ENCODE peak calls at places on chromosomes 5 and 9, in five cellular contexts. One of them, this sample, is unnamed.
A peak's percentile ranks its signal among the peaks of the same experiment; 100 is the strongest.

GRCh38 chr5:37838933-37839341 is 904 bp downstream of the GDNF start:
- DNase-seq in right lobe of liver: no peak
- DNase-seq in IMR-90: no peak
- DNase-seq in NCI-H446: no peak
- DNase-seq in stimulated activated CD4-positive, alpha-beta T cell treated with anti-CD3 and anti-CD28 coated beads, Interleukin-15, amount 100 ng/mL, for 1 hour: no peak
- DNase-seq in this sample: no peak

GRCh38 chr5:28249771-28250415 is 1211.5 kb upstream of the CDH9 start:
- DNase-seq in stimulated activated CD4-positive, alpha-beta T cell treated with anti-CD3 and anti-CD28 coated beads, Interleukin-15, amount 100 ng/mL, for 1 hour: no peak
- DNase-seq in right lobe of liver: no peak
- DNase-seq in NCI-H446: peak; percentile 67
- DNase-seq in IMR-90: no peak
- DNase-seq in this sample: no peak

GRCh38 chr9:99873531-99873930 is 32.9 kb upstream of the STX17 start:
- DNase-seq in NCI-H446: no peak
- DNase-seq in right lobe of liver: no peak
- DNase-seq in stimulated activated CD4-positive, alpha-beta T cell treated with anti-CD3 and anti-CD28 coated beads, Interleukin-15, amount 100 ng/mL, for 1 hour: no peak
- DNase-seq in IMR-90: peak; percentile 85
- DNase-seq in this sample: no peak

GRCh38 chr5:133113331-133114061 is 61.7 kb downstream of the HSPA4 start:
- DNase-seq in IMR-90: peak; percentile 56
- DNase-seq in NCI-H446: no peak
- DNase-seq in right lobe of liver: no peak
- DNase-seq in stimulated activated CD4-positive, alpha-beta T cell treated with anti-CD3 and anti-CD28 coated beads, Interleukin-15, amount 100 ng/mL, for 1 hour: no peak
- DNase-seq in this sample: no peak

GRCh38 chr9:137103206-137103999 is 11.1 kb downstream of the DPP7 start:
- DNase-seq in stimulated activated CD4-positive, alpha-beta T cell treated with anti-CD3 and anti-CD28 coated beads, Interleukin-15, amount 100 ng/mL, for 1 hour: no peak
- DNase-seq in NCI-H446: no peak
- DNase-seq in right lobe of liver: no peak
- DNase-seq in IMR-90: no peak
- DNase-seq in this sample: no peak

GRCh38 chr9:15333376-15333881 is 26.4 kb upstream of the TTC39B start:
- DNase-seq in right lobe of liver: no peak
- DNase-seq in NCI-H446: no peak
- DNase-seq in stimulated activated CD4-positive, alpha-beta T cell treated with anti-CD3 and anti-CD28 coated beads, Interleukin-15, amount 100 ng/mL, for 1 hour: no peak
- DNase-seq in IMR-90: no peak
- DNase-seq in this sample: no peak

GRCh38 chr9:107019216-107019615 is 156.2 kb downstream of the ZNF462 start:
- DNase-seq in stimulated activated CD4-positive, alpha-beta T cell treated with anti-CD3 and anti-CD28 coated beads, Interleukin-15, amount 100 ng/mL, for 1 hour: no peak
- DNase-seq in IMR-90: peak; percentile 64
- DNase-seq in right lobe of liver: no peak
- DNase-seq in NCI-H446: no peak
- DNase-seq in this sample: no peak

GRCh38 chr5:147509041-147509709 is 693 bp downstream of the DPYSL3 start:
- DNase-seq in NCI-H446: no peak
- DNase-seq in stimulated activated CD4-positive, alpha-beta T cell treated with anti-CD3 and anti-CD28 coated beads, Interleukin-15, amount 100 ng/mL, for 1 hour: no peak
- DNase-seq in right lobe of liver: peak; percentile 26
- DNase-seq in IMR-90: peak; percentile 16
- DNase-seq in this sample: no peak

GRCh38 chr9:103397868-103398600 is 402.9 kb downstream of the CYLC2 start:
- DNase-seq in NCI-H446: peak; percentile 36
- DNase-seq in IMR-90: no peak
- DNase-seq in stimulated activated CD4-positive, alpha-beta T cell treated with anti-CD3 and anti-CD28 coated beads, Interleukin-15, amount 100 ng/mL, for 1 hour: no peak
- DNase-seq in right lobe of liver: peak; percentile 24
- DNase-seq in this sample: no peak

GRCh38 chr5:865168-865521 is 14.4 kb upstream of the ZDHHC11 start:
- DNase-seq in IMR-90: no peak
- DNase-seq in NCI-H446: no peak
- DNase-seq in right lobe of liver: no peak
- DNase-seq in stimulated activated CD4-positive, alpha-beta T cell treated with anti-CD3 and anti-CD28 coated beads, Interleukin-15, amount 100 ng/mL, for 1 hour: no peak
- DNase-seq in this sample: no peak

GRCh38 chr5:72284674-72285424 is 35.2 kb downstream of the MRPS27 start:
- DNase-seq in right lobe of liver: no peak
- DNase-seq in IMR-90: no peak
- DNase-seq in stimulated activated CD4-positive, alpha-beta T cell treated with anti-CD3 and anti-CD28 coated beads, Interleukin-15, amount 100 ng/mL, for 1 hour: no peak
- DNase-seq in NCI-H446: no peak
- DNase-seq in this sample: no peak

GRCh38 chr9:102237520-102237919 is 499.1 kb upstream of the GRIN3A start:
- DNase-seq in right lobe of liver: no peak
- DNase-seq in NCI-H446: no peak
- DNase-seq in stimulated activated CD4-positive, alpha-beta T cell treated with anti-CD3 and anti-CD28 coated beads, Interleukin-15, amount 100 ng/mL, for 1 hour: no peak
- DNase-seq in IMR-90: no peak
- DNase-seq in this sample: no peak

GRCh38 chr5:115795700-115796099 is 20.8 kb downstream of the CDO1 start:
- DNase-seq in NCI-H446: no peak
- DNase-seq in stimulated activated CD4-positive, alpha-beta T cell treated with anti-CD3 and anti-CD28 coated beads, Interleukin-15, amount 100 ng/mL, for 1 hour: no peak
- DNase-seq in right lobe of liver: no peak
- DNase-seq in IMR-90: no peak
- DNase-seq in this sample: no peak

GRCh38 chr5:145990077-145990653 is 53.8 kb downstream of the SH3RF2 start:
- DNase-seq in right lobe of liver: no peak
- DNase-seq in stimulated activated CD4-positive, alpha-beta T cell treated with anti-CD3 and anti-CD28 coated beads, Interleukin-15, amount 100 ng/mL, for 1 hour: no peak
- DNase-seq in IMR-90: no peak
- DNase-seq in NCI-H446: no peak
- DNase-seq in this sample: no peak

GRCh38 chr5:78530342-78531096 is 118.1 kb downstream of the LHFPL2 start:
- DNase-seq in NCI-H446: no peak
- DNase-seq in right lobe of liver: no peak
- DNase-seq in stimulated activated CD4-positive, alpha-beta T cell treated with anti-CD3 and anti-CD28 coated beads, Interleukin-15, amount 100 ng/mL, for 1 hour: no peak
- DNase-seq in IMR-90: peak; percentile 99
- DNase-seq in this sample: no peak

GRCh38 chr5:142316051-142316450 is 8.8 kb downstream of the SPRY4 start:
- DNase-seq in stimulated activated CD4-positive, alpha-beta T cell treated with anti-CD3 and anti-CD28 coated beads, Interleukin-15, amount 100 ng/mL, for 1 hour: no peak
- DNase-seq in right lobe of liver: no peak
- DNase-seq in IMR-90: peak; percentile 67
- DNase-seq in NCI-H446: peak; percentile 66
- DNase-seq in this sample: no peak

GRCh38 chr5:1796371-1797108 is 3.1 kb downstream of the MRPL36 start:
- DNase-seq in IMR-90: no peak
- DNase-seq in right lobe of liver: no peak
- DNase-seq in stimulated activated CD4-positive, alpha-beta T cell treated with anti-CD3 and anti-CD28 coated beads, Interleukin-15, amount 100 ng/mL, for 1 hour: no peak
- DNase-seq in NCI-H446: no peak
- DNase-seq in this sample: no peak

GRCh38 chr5:18465833-18466681 is 831.8 kb downstream of the TAF11L14 start:
- DNase-seq in right lobe of liver: peak; percentile 24
- DNase-seq in stimulated activated CD4-positive, alpha-beta T cell treated with anti-CD3 and anti-CD28 coated beads, Interleukin-15, amount 100 ng/mL, for 1 hour: no peak
- DNase-seq in IMR-90: peak; percentile 1
- DNase-seq in NCI-H446: peak; percentile 94
- DNase-seq in this sample: no peak

GRCh38 chr9:89613912-89614311 is 9.1 kb downstream of the GADD45G start:
- DNase-seq in IMR-90: no peak
- DNase-seq in NCI-H446: no peak
- DNase-seq in stimulated activated CD4-positive, alpha-beta T cell treated with anti-CD3 and anti-CD28 coated beads, Interleukin-15, amount 100 ng/mL, for 1 hour: no peak
- DNase-seq in right lobe of liver: no peak
- DNase-seq in this sample: no peak

GRCh38 chr5:166535641-166536040 is 1755.8 kb upstream of the WWC1 start:
- DNase-seq in right lobe of liver: no peak
- DNase-seq in IMR-90: no peak
- DNase-seq in NCI-H446: no peak
- DNase-seq in stimulated activated CD4-positive, alpha-beta T cell treated with anti-CD3 and anti-CD28 coated beads, Interleukin-15, amount 100 ng/mL, for 1 hour: no peak
- DNase-seq in this sample: no peak

GRCh38 chr5:151047814-151048425 is 27.5 kb downstream of the GPX3 start:
- DNase-seq in right lobe of liver: no peak
- DNase-seq in stimulated activated CD4-positive, alpha-beta T cell treated with anti-CD3 and anti-CD28 coated beads, Interleukin-15, amount 100 ng/mL, for 1 hour: no peak
- DNase-seq in NCI-H446: no peak
- DNase-seq in IMR-90: no peak
- DNase-seq in this sample: no peak

GRCh38 chr9:101465330-101465915 is 29.8 kb upstream of the ALDOB start:
- DNase-seq in IMR-90: peak; percentile 70
- DNase-seq in stimulated activated CD4-positive, alpha-beta T cell treated with anti-CD3 and anti-CD28 coated beads, Interleukin-15, amount 100 ng/mL, for 1 hour: no peak
- DNase-seq in right lobe of liver: peak; percentile 40
- DNase-seq in NCI-H446: peak; percentile 17
- DNase-seq in this sample: peak; percentile 58

GRCh38 chr5:19322716-19323485 is 665.1 kb downstream of the CDH18 start:
- DNase-seq in IMR-90: no peak
- DNase-seq in stimulated activated CD4-positive, alpha-beta T cell treated with anti-CD3 and anti-CD28 coated beads, Interleukin-15, amount 100 ng/mL, for 1 hour: no peak
- DNase-seq in NCI-H446: peak; percentile 51
- DNase-seq in right lobe of liver: no peak
- DNase-seq in this sample: no peak

GRCh38 chr9:135920256-135920930 is 13.0 kb upstream of the CAMSAP1 start:
- DNase-seq in right lobe of liver: no peak
- DNase-seq in IMR-90: no peak
- DNase-seq in NCI-H446: no peak
- DNase-seq in stimulated activated CD4-positive, alpha-beta T cell treated with anti-CD3 and anti-CD28 coated beads, Interleukin-15, amount 100 ng/mL, for 1 hour: no peak
- DNase-seq in this sample: no peak

GRCh38 chr5:92019376-92019990 is 636.4 kb upstream of the ARRDC3 start:
- DNase-seq in IMR-90: peak; percentile 30
- DNase-seq in stimulated activated CD4-positive, alpha-beta T cell treated with anti-CD3 and anti-CD28 coated beads, Interleukin-15, amount 100 ng/mL, for 1 hour: no peak
- DNase-seq in right lobe of liver: no peak
- DNase-seq in NCI-H446: no peak
- DNase-seq in this sample: no peak

GRCh38 chr9:78539904-78540303 is 243.0 kb downstream of the PSAT1 start:
- DNase-seq in NCI-H446: no peak
- DNase-seq in stimulated activated CD4-positive, alpha-beta T cell treated with anti-CD3 and anti-CD28 coated beads, Interleukin-15, amount 100 ng/mL, for 1 hour: no peak
- DNase-seq in right lobe of liver: peak; percentile 69
- DNase-seq in IMR-90: peak; percentile 77
- DNase-seq in this sample: no peak

GRCh38 chr5:172773481-172774469 is 2.8 kb upstream of the DUSP1 start:
- DNase-seq in right lobe of liver: no peak
- DNase-seq in NCI-H446: no peak
- DNase-seq in stimulated activated CD4-positive, alpha-beta T cell treated with anti-CD3 and anti-CD28 coated beads, Interleukin-15, amount 100 ng/mL, for 1 hour: no peak
- DNase-seq in IMR-90: peak; percentile 51
- DNase-seq in this sample: no peak

GRCh38 chr9:74935008-74935407 is 17.7 kb downstream of the C9orf40 start:
- DNase-seq in IMR-90: peak; percentile 16
- DNase-seq in right lobe of liver: no peak
- DNase-seq in NCI-H446: no peak
- DNase-seq in stimulated activated CD4-positive, alpha-beta T cell treated with anti-CD3 and anti-CD28 coated beads, Interleukin-15, amount 100 ng/mL, for 1 hour: no peak
- DNase-seq in this sample: no peak

GRCh38 chr5:14465776-14466175 is 115.8 kb upstream of the OTULINL start:
- DNase-seq in right lobe of liver: no peak
- DNase-seq in NCI-H446: no peak
- DNase-seq in IMR-90: no peak
- DNase-seq in stimulated activated CD4-positive, alpha-beta T cell treated with anti-CD3 and anti-CD28 coated beads, Interleukin-15, amount 100 ng/mL, for 1 hour: no peak
- DNase-seq in this sample: no peak

GRCh38 chr5:143355710-143356109 is 47.8 kb downstream of the NR3C1 start:
- DNase-seq in IMR-90: peak; percentile 96
- DNase-seq in stimulated activated CD4-positive, alpha-beta T cell treated with anti-CD3 and anti-CD28 coated beads, Interleukin-15, amount 100 ng/mL, for 1 hour: peak; percentile 28
- DNase-seq in NCI-H446: peak; percentile 94
- DNase-seq in right lobe of liver: peak; percentile 50
- DNase-seq in this sample: no peak

GRCh38 chr9:93309889-93310425 is 126.0 kb downstream of the WNK2 start:
- DNase-seq in stimulated activated CD4-positive, alpha-beta T cell treated with anti-CD3 and anti-CD28 coated beads, Interleukin-15, amount 100 ng/mL, for 1 hour: no peak
- DNase-seq in right lobe of liver: no peak
- DNase-seq in IMR-90: no peak
- DNase-seq in NCI-H446: no peak
- DNase-seq in this sample: no peak

This sample was measured in lower lobe of right lung.